ENCODE peak calls at places on chromosome 10, in five cellular contexts. L is H1, V is WTC11, J is HepG2, Q is GM12878. T is an unnamed sample.

GRCh38 chr10:4678023-4678950 is 147.7 kb upstream of the AKR1E2 start:
- DNase-seq in L (no peak), V (no peak), J (peak; percentile 54), Q (no peak), T (no peak)

GRCh38 chr10:37520488-37520887 is 336.9 kb downstream of the ZNF248 start:
- DNase-seq in L (no peak), V (no peak), J (no peak), Q (no peak), T (no peak)

GRCh38 chr10:63628526-63629362 is 107.5 kb downstream of the REEP3 start:
- DNase-seq in L (no peak), V (no peak), J (peak; percentile 23), Q (peak; percentile 72), T (peak; percentile 46)

GRCh38 chr10:120328647-120329046 is 128.4 kb upstream of the PLPP4 start:
- DNase-seq in L (no peak), V (no peak), J (no peak), Q (no peak), T (no peak)

GRCh38 chr10:27912241-27912640 is 86.6 kb downstream of the ODAD2 start:
- DNase-seq in L (no peak), V (no peak), J (no peak), Q (no peak), T (no peak)

GRCh38 chr10:6048281-6049030 is 13.7 kb downstream of the IL2RA start:
- DNase-seq in L (peak; percentile 24), V (no peak), J (no peak), Q (no peak), T (no peak)

GRCh38 chr10:48725708-48726107 is 41.0 kb downstream of the WDFY4 start:
- DNase-seq in L (no peak), V (no peak), J (no peak), Q (no peak), T (no peak)

GRCh38 chr10:114420811-114421485 is 16.6 kb upstream of the AFAP1L2 start:
- DNase-seq in L (no peak), V (no peak), J (no peak), Q (no peak), T (no peak)

GRCh38 chr10:7412482-7413251 is 1.8 kb upstream of the SFMBT2 start:
- DNase-seq in L (peak; percentile 83), V (peak; percentile 71), J (no peak), Q (no peak), T (no peak)

GRCh38 chr10:88243202-88243744 is 339.8 kb downstream of the RNLS start:
- DNase-seq in L (no peak), V (no peak), J (no peak), Q (no peak), T (no peak)

GRCh38 chr10:45378866-45379265 is 4.8 kb downstream of the ALOX5 start:
- DNase-seq in L (no peak), V (no peak), J (no peak), Q (no peak), T (no peak)

GRCh38 chr10:96906864-96907263 is 74.8 kb downstream of the LCOR start:
- DNase-seq in L (no peak), V (no peak), J (no peak), Q (peak; percentile 25), T (no peak)

GRCh38 chr10:32253300-32253699 is 93.7 kb downstream of the EPC1 start:
- DNase-seq in L (peak; percentile 40), V (no peak), J (no peak), Q (no peak), T (peak; percentile 51)

GRCh38 chr10:43594944-43595589 is 11.2 kb upstream of the ZNF485 start:
- DNase-seq in L (no peak), V (no peak), J (no peak), Q (peak; percentile 84), T (no peak)

GRCh38 chr10:60663850-60664249 is 114.4 kb upstream of the CDK1 start:
- DNase-seq in L (no peak), V (no peak), J (peak; percentile 6), Q (no peak), T (no peak)

GRCh38 chr10:97685395-97685958 is 1.6 kb downstream of the AVPI1 start:
- DNase-seq in L (no peak), V (peak; percentile 50), J (peak; percentile 87), Q (no peak), T (peak; percentile 33)

GRCh38 chr10:115355162-115355760 is 262.1 kb downstream of the ATRNL1 start:
- DNase-seq in L (peak; percentile 49), V (peak; percentile 46), J (peak; percentile 63), Q (peak; percentile 15), T (peak; percentile 4)

GRCh38 chr10:99659868-99660366 is 608 bp downstream of the ENTPD7 start:
- DNase-seq in L (no peak), V (no peak), J (no peak), Q (no peak), T (no peak)

GRCh38 chr10:31320598-31321211 is 1.7 kb downstream of the ZEB1 start:
- DNase-seq in L (peak; percentile 47), V (peak; percentile 32), J (peak; percentile 43), Q (no peak), T (peak; percentile 23)

GRCh38 chr10:18238875-18239485 is 98.8 kb downstream of the CACNB2 start:
- DNase-seq in L (no peak), V (no peak), J (peak; percentile 10), Q (no peak), T (peak; percentile 16)

GRCh38 chr10:103852189-103852711 is 3.1 kb downstream of the SH3PXD2A start:
- DNase-seq in L (no peak), V (no peak), J (no peak), Q (no peak), T (no peak)

GRCh38 chr10:29259498-29259897 is 29.4 kb upstream of the LYZL1 start:
- DNase-seq in L (no peak), V (no peak), J (no peak), Q (no peak), T (no peak)

DNA sequence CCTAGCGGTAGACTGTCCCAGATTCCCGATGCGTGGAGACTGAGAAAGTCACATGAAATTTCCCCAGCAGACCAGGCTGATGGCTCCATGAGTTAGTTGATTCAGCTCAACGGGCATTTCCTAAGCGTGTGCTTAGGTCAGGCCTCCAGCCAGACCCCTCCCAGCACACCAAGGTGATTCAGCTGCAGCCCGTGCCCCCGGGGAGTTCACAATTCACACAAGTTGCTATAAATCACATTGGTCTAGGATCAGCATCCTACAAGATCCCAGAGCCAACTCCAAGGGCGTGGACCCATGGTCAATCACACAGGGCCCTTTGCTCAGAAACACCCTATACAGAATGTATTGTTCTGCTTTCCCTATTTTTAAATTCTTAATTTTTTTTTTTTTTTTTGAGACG is 17.1 kb downstream of the CHST15 start:
- DNase-seq in L (no peak), V (no peak), J (no peak), Q (no peak), T (no peak)
- TF ChIP-seq ATF2 in L (no peak), V (no peak), J (no peak), Q (no peak), T (no peak)

DNA sequence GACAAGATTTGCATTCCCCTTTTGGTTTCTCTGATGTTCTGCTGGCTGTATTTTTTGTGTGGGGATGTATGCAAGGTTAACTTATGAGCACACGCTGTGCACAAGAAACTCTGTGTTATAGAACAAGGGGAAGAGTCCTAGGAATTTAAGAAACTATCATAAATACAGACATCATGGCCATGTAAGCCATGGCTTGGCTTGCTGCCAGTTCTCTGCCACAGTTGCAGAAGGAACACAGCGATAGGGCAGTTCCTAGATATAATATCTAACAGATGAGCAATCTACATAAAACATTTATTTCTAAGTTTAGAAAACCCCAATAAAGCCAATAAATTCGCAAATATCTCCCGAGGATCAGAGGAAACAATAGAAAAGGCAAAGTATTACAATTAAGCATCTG is 153.3 kb downstream of the LRRTM3 start:
- DNase-seq in L (no peak), V (no peak), J (no peak), Q (no peak), T (peak; percentile 2)
- TF ChIP-seq ATF2 in L (no peak), V (no peak), J (no peak), Q (no peak), T (no peak)

GRCh38 chr10:42149027-42149700 is 489.2 kb downstream of the ZNF33B start:
- DNase-seq in L (no peak), V (no peak), J (no peak), Q (no peak), T (no peak)

GRCh38 chr10:42149722-42150427 is 488.5 kb downstream of the ZNF33B start:
- DNase-seq in L (no peak), V (no peak), J (no peak), Q (no peak), T (no peak)

DNA sequence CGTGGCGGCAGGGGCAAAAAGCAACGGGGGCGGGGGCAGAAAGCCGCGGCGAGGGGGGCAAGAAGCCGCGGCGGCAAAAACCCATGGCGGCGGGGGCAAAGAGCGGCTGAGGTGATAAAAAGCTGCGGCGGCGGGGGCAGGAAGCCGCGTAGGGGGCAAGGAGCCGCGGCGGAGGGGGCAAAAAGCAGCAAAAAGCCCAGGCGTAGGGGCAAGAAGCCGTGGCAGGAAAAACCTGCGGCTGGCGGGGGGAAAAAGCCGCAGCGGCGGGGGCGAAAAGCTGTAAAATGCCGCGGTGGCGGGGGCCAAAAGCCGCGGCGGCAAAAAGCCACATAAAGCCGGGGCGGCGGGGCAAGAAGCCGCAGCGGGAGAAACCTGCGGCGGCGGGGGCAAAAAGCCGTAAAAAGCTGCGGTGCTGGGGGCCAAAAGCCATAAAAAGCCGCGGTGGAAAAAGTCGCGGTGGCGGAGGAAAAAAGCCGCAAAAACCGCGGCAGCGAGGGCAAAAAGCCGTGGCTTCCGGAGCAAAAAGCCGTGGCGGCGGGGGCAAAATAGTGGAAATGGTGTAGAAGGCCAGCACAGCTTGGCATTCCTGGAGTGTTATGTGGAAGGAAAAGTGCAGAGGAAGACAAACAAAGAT is 487.8 kb downstream of the ZNF33B start:
- DNase-seq in L (no peak), V (no peak), J (no peak), Q (no peak), T (no peak)
- TF ChIP-seq ATF2 in L (no peak), V (no peak), J (no peak), Q (no peak), T (no peak)

GRCh38 chr10:58415757-58416156 is 30.5 kb downstream of the TFAM start:
- DNase-seq in L (no peak), V (no peak), J (no peak), Q (no peak), T (no peak)

GRCh38 chr10:58409956-58410610 is 24.9 kb downstream of the TFAM start:
- DNase-seq in L (no peak), V (no peak), J (no peak), Q (no peak), T (no peak)

GRCh38 chr10:58412502-58412961 is 27.3 kb downstream of the TFAM start:
- DNase-seq in L (no peak), V (peak; percentile 26), J (peak; percentile 30), Q (no peak), T (no peak)

GRCh38 chr10:58414270-58415041 is 29.2 kb downstream of the TFAM start:
- DNase-seq in L (no peak), V (no peak), J (peak; percentile 68), Q (no peak), T (peak; percentile 17)
- TF ChIP-seq ATF2 in L (no peak), V (no peak), J (no peak), Q (no peak), T (no peak)

DNA sequence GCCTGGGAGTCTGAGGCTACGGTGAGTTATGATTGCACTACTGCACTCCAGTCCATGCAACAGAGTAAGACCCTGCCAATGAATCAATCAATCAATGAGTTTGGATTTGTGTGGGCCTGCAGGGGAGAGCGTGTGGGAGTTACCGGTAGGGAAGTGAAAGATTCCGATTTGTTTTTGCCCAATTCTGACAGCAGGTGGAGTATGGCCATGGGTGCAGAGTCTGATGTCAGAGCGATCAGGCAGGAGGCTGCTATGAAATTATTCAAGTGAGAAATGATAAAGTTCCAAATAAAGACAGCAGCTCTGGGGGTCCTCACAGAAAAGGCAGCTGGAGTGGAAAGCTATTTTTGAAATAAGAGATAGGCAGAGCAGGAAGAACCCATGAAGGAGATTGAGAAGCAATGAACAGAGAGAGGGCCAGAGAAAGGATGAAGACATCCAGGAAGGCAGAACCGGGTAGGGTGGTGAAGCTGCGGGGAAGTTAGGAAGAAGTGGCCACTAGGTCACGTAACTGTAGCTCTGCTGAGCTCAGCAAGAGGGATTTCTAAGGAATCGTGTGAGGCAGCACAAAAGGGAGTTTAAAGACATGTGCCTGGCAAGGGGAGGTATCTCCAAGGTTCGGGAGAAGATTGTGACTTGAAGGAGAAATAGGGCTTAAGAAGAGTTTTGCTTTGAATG is 93.7 kb upstream of the NMT2 start:
- DNase-seq in L (no peak), V (no peak), J (peak; percentile 28), Q (no peak), T (no peak)
- TF ChIP-seq ATF2 in L (no peak), V (no peak), J (no peak), Q (no peak), T (no peak)